ENCODE peak calls at places on chromosomes 6 and 20, in nine cellular contexts. V, F, G, Y, R, J, E, P and U are unnamed samples.

GRCh38 chr6:3226422-3227362 is 761 bp downstream of the TUBB2B start:
- DNase-seq in V (no peak), F (no peak), G (peak; percentile 42), Y (no peak), R (peak; percentile 71), J (no peak), E (peak; percentile 60), P (no peak), U (no peak)

GRCh38 chr20:19375301-19375885 is 163.0 kb downstream of the SLC24A3 start:
- DNase-seq in V (no peak), F (no peak), G (no peak), Y (no peak), R (no peak), J (no peak), E (no peak), P (no peak), U (no peak)

GRCh38 chr6:36676142-36677058 is 2.1 kb upstream of the CDKN1A start:
- DNase-seq in V (no peak), F (no peak), G (no peak), Y (no peak), R (no peak), J (peak; percentile 81), E (no peak), P (no peak), U (no peak)

GRCh38 chr6:160297310-160297709 is 38.7 kb upstream of the SLC22A2 start:
- DNase-seq in V (no peak), F (no peak), G (no peak), Y (no peak), R (no peak), J (peak; percentile 14), E (no peak), P (no peak), U (no peak)

GRCh38 chr6:157790548-157791160 is 32.4 kb upstream of the SNX9 start:
- DNase-seq in V (no peak), F (no peak), G (no peak), Y (no peak), R (no peak), J (no peak), E (no peak), P (no peak), U (no peak)

GRCh38 chr6:156169361-156169760 is 607.8 kb upstream of the ARID1B start:
- DNase-seq in V (no peak), F (no peak), G (no peak), Y (no peak), R (no peak), J (no peak), E (no peak), P (no peak), U (no peak)

GRCh38 chr6:169396554-169397163 is 143.0 kb upstream of the THBS2 start:
- DNase-seq in V (no peak), F (no peak), G (no peak), Y (no peak), R (no peak), J (no peak), E (no peak), P (no peak), U (no peak)

GRCh38 chr6:125546827-125547226 is 202.6 kb upstream of the HEY2 start:
- DNase-seq in V (peak; percentile 22), F (peak; percentile 21), G (no peak), Y (no peak), R (no peak), J (peak; percentile 57), E (no peak), P (no peak), U (no peak)

GRCh38 chr6:160967351-160967750 is 24.2 kb upstream of the MAP3K4 start:
- DNase-seq in V (no peak), F (no peak), G (no peak), Y (no peak), R (no peak), J (no peak), E (no peak), P (no peak), U (no peak)

GRCh38 chr6:143427109-143427817 is 23.2 kb downstream of the ADAT2 start:
- DNase-seq in V (peak; percentile 83), F (peak; percentile 65), G (peak; percentile 44), Y (peak; percentile 26), R (peak; percentile 72), J (peak; percentile 69), E (peak; percentile 76), P (peak; percentile 67), U (peak; percentile 83)

GRCh38 chr6:72968704-72969103 is 256.6 kb downstream of the KHDC1L start:
- DNase-seq in V (no peak), F (peak; percentile 79), G (no peak), Y (no peak), R (no peak), J (no peak), E (no peak), P (no peak), U (no peak)

GRCh38 chr6:137731960-137732616 is 135.0 kb upstream of the TNFAIP3 start:
- DNase-seq in V (no peak), F (peak; percentile 15), G (no peak), Y (no peak), R (no peak), J (peak; percentile 99), E (no peak), P (no peak), U (no peak)

GRCh38 chr6:170553686-170554085 is 483 bp upstream of the TBP start:
- DNase-seq in V (peak; percentile 82), F (peak; percentile 53), G (no peak), Y (peak; percentile 32), R (peak; percentile 23), J (no peak), E (peak; percentile 30), P (peak; percentile 85), U (no peak)

GRCh38 chr6:34366639-34366921 is 25.9 kb downstream of the NUDT3 start:
- DNase-seq in V (no peak), F (no peak), G (no peak), Y (no peak), R (no peak), J (no peak), E (no peak), P (no peak), U (no peak)

GRCh38 chr6:1604347-1604990 is 5.2 kb upstream of the FOXC1 start:
- DNase-seq in V (peak; percentile 65), F (no peak), G (peak; percentile 80), Y (peak; percentile 49), R (peak; percentile 90), J (peak; percentile 54), E (peak; percentile 86), P (no peak), U (peak; percentile 65)

GRCh38 chr20:52746190-52746589 is 226.0 kb upstream of the TSHZ2 start:
- DNase-seq in V (no peak), F (no peak), G (no peak), Y (no peak), R (no peak), J (no peak), E (no peak), P (no peak), U (no peak)

GRCh38 chr20:23031346-23031745 is 3.8 kb upstream of the SSTR4 start:
- DNase-seq in V (no peak), F (no peak), G (no peak), Y (no peak), R (no peak), J (no peak), E (no peak), P (no peak), U (no peak)

GRCh38 chr20:39165099-39165498 is 203.0 kb downstream of the DHX35 start:
- DNase-seq in V (no peak), F (no peak), G (no peak), Y (no peak), R (no peak), J (no peak), E (no peak), P (no peak), U (no peak)

GRCh38 chr6:42075159-42075838 is 25.0 kb downstream of the TAF8 start:
- DNase-seq in V (peak; percentile 73), F (peak; percentile 59), G (peak; percentile 46), Y (peak; percentile 42), R (peak; percentile 66), J (peak; percentile 69), E (peak; percentile 59), P (peak; percentile 39), U (peak; percentile 80)

GRCh38 chr6:16391451-16391912 is 153.1 kb downstream of the GMPR start:
- DNase-seq in V (no peak), F (peak; percentile 11), G (no peak), Y (no peak), R (no peak), J (no peak), E (no peak), P (no peak), U (no peak)

GRCh38 chr20:62914970-62915457 is 11.3 kb downstream of the DIDO1 start:
- DNase-seq in V (peak; percentile 40), F (no peak), G (no peak), Y (no peak), R (no peak), J (peak; percentile 77), E (no peak), P (peak; percentile 39), U (peak; percentile 52)

GRCh38 chr6:30855429-30856069 is 28.8 kb upstream of the DDR1 start:
- DNase-seq in V (no peak), F (no peak), G (no peak), Y (no peak), R (no peak), J (peak; percentile 71), E (no peak), P (no peak), U (no peak)

GRCh38 chr6:41693866-41694265 is 41.5 kb downstream of the TFEB start:
- DNase-seq in V (no peak), F (no peak), G (no peak), Y (no peak), R (no peak), J (no peak), E (no peak), P (peak; percentile 93), U (no peak)

GRCh38 chr6:150720774-150721233 is 121.1 kb downstream of the PLEKHG1 start:
- DNase-seq in V (peak; percentile 65), F (peak; percentile 43), G (no peak), Y (no peak), R (peak; percentile 81), J (no peak), E (peak; percentile 67), P (peak; percentile 34), U (peak; percentile 42)

GRCh38 chr6:11815231-11815630 is 36.6 kb upstream of the ADTRP start:
- DNase-seq in V (no peak), F (peak; percentile 21), G (no peak), Y (no peak), R (no peak), J (no peak), E (no peak), P (no peak), U (no peak)

GRCh38 chr6:166504100-166504499 is 82.4 kb downstream of the RAMACL start:
- DNase-seq in V (no peak), F (no peak), G (no peak), Y (no peak), R (no peak), J (no peak), E (no peak), P (no peak), U (no peak)

GRCh38 chr20:37627060-37627766 is 66.6 kb upstream of the CTNNBL1 start:
- DNase-seq in V (peak; percentile 57), F (peak; percentile 59), G (no peak), Y (no peak), R (peak; percentile 47), J (peak; percentile 61), E (peak; percentile 45), P (no peak), U (peak; percentile 66)

GRCh38 chr20:50144362-50144761 is 9.2 kb downstream of the PEDS1 start:
- DNase-seq in V (no peak), F (peak; percentile 78), G (no peak), Y (no peak), R (no peak), J (peak; percentile 81), E (no peak), P (no peak), U (no peak)

GRCh38 chr20:38114353-38114791 is 50.7 kb downstream of the TGM2 start:
- DNase-seq in V (no peak), F (peak; percentile 84), G (no peak), Y (no peak), R (no peak), J (no peak), E (no peak), P (no peak), U (peak; percentile 8)